ENCODE peak calls at places on chromosomes 11 and 22, in nine cellular contexts. I is kidney, J is A549, A is SJSA1, L is MM.1S, S is Peyer's patch, O is lower lobe of right lung, T is SK-N-SH, X is tibial artery. M is an unnamed sample.

GRCh38 chr22:45019861-45020655 is 10.3 kb upstream of the PHF21B start:
- DNase-seq in I (no peak), L (no peak), S (no peak), X (no peak), T (no peak), O (no peak), J (no peak), A (no peak), M (no peak)

GRCh38 chr11:101262258-101262657 is 132.6 kb upstream of the PGR start:
- DNase-seq in L (no peak), A (no peak), X (no peak), S (no peak), T (no peak), J (no peak), I (no peak), O (no peak), M (no peak)

GRCh38 chr11:41307371-41308080 is 151.9 kb downstream of the LRRC4C start:
- DNase-seq in O (no peak), X (no peak), S (no peak), T (no peak), L (no peak), J (no peak), A (no peak), I (no peak), M (no peak)

GRCh38 chr11:4610258-4610935 is 2.4 kb upstream of the TRIM68 start:
- DNase-seq in L (peak; percentile 10), A (no peak), X (no peak), O (no peak), S (no peak), T (no peak), J (no peak), I (no peak), M (no peak)

GRCh38 chr11:44556735-44557409 is 8.6 kb upstream of the CD82 start:
- DNase-seq in S (peak; percentile 75), T (no peak), J (no peak), O (peak; percentile 76), L (peak; percentile 68), A (peak; percentile 69), I (no peak), X (peak; percentile 79), M (no peak)

GRCh38 chr11:2913029-2913431 is 16.2 kb downstream of the PHLDA2 start:
- DNase-seq in T (peak; percentile 45), X (no peak), S (no peak), J (no peak), L (no peak), O (no peak), I (no peak), A (no peak), M (no peak)

GRCh38 chr11:15873501-15873900 is 482.8 kb downstream of the SOX6 start:
- DNase-seq in I (no peak), J (no peak), A (no peak), L (no peak), X (no peak), S (no peak), O (no peak), T (no peak), M (no peak)

GRCh38 chr11:16945671-16946469 is 68.3 kb downstream of the PLEKHA7 start:
- DNase-seq in A (peak; percentile 62), J (peak; percentile 74), X (no peak), I (peak; percentile 79), S (peak; percentile 48), O (peak; percentile 58), T (peak; percentile 77), L (peak; percentile 80), M (peak; percentile 77)

GRCh38 chr22:37641251-37641949 is 1.9 kb downstream of the SH3BP1 start:
- DNase-seq in S (no peak), L (no peak), X (peak; percentile 65), J (no peak), I (no peak), O (no peak), T (no peak), A (no peak), M (no peak)

GRCh38 chr11:61477126-61477525 is 31.4 kb upstream of the LRRC10B start:
- DNase-seq in T (no peak), S (no peak), X (no peak), O (no peak), I (no peak), A (no peak), L (no peak), J (no peak), M (no peak)

GRCh38 chr22:26615149-26615548 is 2.7 kb downstream of the CRYBB1 start:
- DNase-seq in X (no peak), O (no peak), L (peak; percentile 95), J (no peak), T (no peak), A (no peak), I (no peak), S (peak; percentile 59), M (no peak)

GRCh38 chr22:39915295-39915726 is 14.4 kb downstream of the GRAP2 start:
- DNase-seq in X (no peak), T (no peak), I (no peak), L (no peak), O (no peak), S (no peak), J (no peak), A (no peak), M (no peak)
- H3K4me1 ChIP-seq in X (no peaks in the 10 kb centered on the region), T (no peaks in the 10 kb centered on the region), I (no peaks in the 10 kb centered on the region), L (no peaks in the 10 kb centered on the region), O (peaks cover 23% of the 10 kb centered on the region), S (no peaks in the 10 kb centered on the region), J (no peaks in the 10 kb centered on the region), A (no peaks in the 10 kb centered on the region), M (peaks cover 13% of the 10 kb centered on the region)

GRCh38 chr11:57785072-57785471 is 23.5 kb downstream of the CTNND1 start:
- DNase-seq in S (no peak), O (no peak), I (no peak), A (no peak), J (no peak), T (no peak), L (no peak), X (no peak), M (no peak)

GRCh38 chr11:57786436-57786835 is 24.8 kb downstream of the CTNND1 start:
- DNase-seq in T (no peak), A (no peak), O (no peak), I (no peak), X (no peak), S (no peak), L (no peak), J (no peak), M (no peak)

GRCh38 chr11:57791321-57792059 is 29.9 kb downstream of the CTNND1 start:
- DNase-seq in S (no peak), L (no peak), T (no peak), I (peak; percentile 75), X (no peak), O (no peak), A (no peak), J (no peak), M (no peak)

GRCh38 chr11:57787920-57788716 is 26.5 kb downstream of the CTNND1 start:
- DNase-seq in S (no peak), L (no peak), X (no peak), T (no peak), I (no peak), O (peak; percentile 66), J (no peak), A (no peak), M (no peak)

DNA sequence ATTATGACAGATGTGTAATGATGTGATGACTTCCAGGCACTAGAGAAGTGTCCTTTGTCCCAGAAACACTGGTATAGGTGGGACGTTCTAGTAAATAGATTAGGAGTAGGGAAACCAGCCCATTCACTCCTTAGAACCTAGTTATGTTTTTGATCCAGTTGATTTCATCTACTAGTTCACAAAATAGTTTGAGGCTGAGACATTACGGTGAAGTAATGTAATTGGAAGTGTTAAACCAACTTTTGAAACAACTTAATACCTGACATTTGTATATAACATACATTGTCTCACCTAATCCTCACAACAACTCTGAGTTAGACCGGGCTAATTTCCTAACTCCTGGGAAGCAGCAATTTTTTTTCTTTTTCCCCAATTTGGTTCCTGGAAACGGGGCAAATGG is 25.6 kb downstream of the CTNND1 start:
- DNase-seq in O (no peak), S (no peak), A (no peak), J (no peak), L (no peak), I (no peak), T (no peak), X (no peak), M (no peak)
- H3K4me1 ChIP-seq in O (peaks cover 99% of the 10 kb centered on the region), S (peaks cover 5% of the 10 kb centered on the region), A (peaks cover 10% of the 10 kb centered on the region), J (peaks cover 72% of the 10 kb centered on the region), L (peaks cover 7% of the 10 kb centered on the region), I (peaks cover 49% of the 10 kb centered on the region), T (peaks cover 15% of the 10 kb centered on the region), X (no peaks in the 10 kb centered on the region), M (peaks cover 87% of the 10 kb centered on the region)

GRCh38 chr11:129965248-129965647 is 37.4 kb downstream of the PRDM10 start:
- DNase-seq in S (no peak), J (no peak), X (no peak), A (no peak), L (no peak), I (no peak), T (no peak), O (no peak), M (no peak)

GRCh38 chr11:129972596-129972995 is 30.0 kb downstream of the PRDM10 start:
- DNase-seq in T (no peak), L (no peak), X (no peak), S (no peak), A (no peak), J (no peak), O (no peak), I (no peak), M (no peak)

GRCh38 chr11:129969973-129970372 is 32.7 kb downstream of the PRDM10 start:
- DNase-seq in O (no peak), S (no peak), T (no peak), L (no peak), J (no peak), A (no peak), I (no peak), X (no peak), M (no peak)

GRCh38 chr11:129968611-129969419 is 33.8 kb downstream of the PRDM10 start:
- DNase-seq in J (no peak), I (peak; percentile 47), T (peak; percentile 65), X (no peak), A (no peak), S (no peak), O (no peak), L (no peak), M (no peak)

GRCh38 chr11:129967996-129968395 is 34.6 kb downstream of the PRDM10 start:
- DNase-seq in L (no peak), X (no peak), J (no peak), I (no peak), A (no peak), T (no peak), O (no peak), S (no peak), M (no peak)
- H3K4me1 ChIP-seq in L (no peaks in the 10 kb centered on the region), X (no peaks in the 10 kb centered on the region), J (peaks cover 8% of the 10 kb centered on the region), I (peaks cover 13% of the 10 kb centered on the region), A (peaks cover 4% of the 10 kb centered on the region), T (no peaks in the 10 kb centered on the region), O (peaks cover 6% of the 10 kb centered on the region), S (no peaks in the 10 kb centered on the region), M (peaks cover 7% of the 10 kb centered on the region)

DNA sequence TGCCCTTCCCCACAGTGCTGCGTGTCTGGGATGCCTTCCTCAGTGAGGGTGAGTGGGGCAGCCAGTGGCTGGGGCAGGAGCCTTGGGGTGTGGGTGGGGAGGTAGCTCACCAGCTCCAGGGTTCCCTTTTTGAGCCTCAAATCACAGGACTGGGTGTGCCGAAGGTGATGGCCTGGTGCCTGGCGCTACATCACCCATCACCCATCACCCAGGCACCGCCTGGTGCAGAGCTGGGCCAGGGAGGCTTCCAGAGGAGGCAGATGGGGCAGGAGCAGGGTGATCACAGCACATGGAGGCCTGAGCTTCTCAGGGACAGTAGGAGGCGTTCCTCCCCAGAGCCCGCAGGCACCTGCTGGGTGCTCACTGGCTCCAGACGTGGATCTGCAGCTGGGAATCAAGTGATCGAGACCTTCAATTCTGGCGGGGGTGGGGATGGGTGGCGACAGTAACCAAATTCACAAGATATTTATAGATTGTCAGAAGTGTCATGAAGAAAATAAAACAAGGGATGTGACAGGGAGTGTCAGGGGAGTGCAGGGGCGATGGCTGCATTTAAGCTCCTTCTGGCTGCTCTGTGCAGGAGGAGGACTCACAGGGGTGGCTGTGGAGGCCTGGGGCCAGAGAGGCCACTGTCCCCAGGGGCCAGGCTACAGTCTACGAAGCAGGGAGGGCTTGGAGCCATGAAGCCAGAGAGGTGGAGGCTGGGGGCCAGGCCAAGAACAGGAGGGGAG is 3.3 kb downstream of the TBC1D10C start:
- DNase-seq in J (no peak), S (peak; percentile 62), I (no peak), A (no peak), O (peak; percentile 46), T (peak; percentile 36), L (no peak), X (no peak), M (no peak)
- H3K4me1 ChIP-seq in J (peaks cover 4% of the 10 kb centered on the region), S (no peaks in the 10 kb centered on the region), I (no peaks in the 10 kb centered on the region), A (peaks cover 4% of the 10 kb centered on the region), O (peaks cover 26% of the 10 kb centered on the region), T (peaks cover 2% of the 10 kb centered on the region), L (peaks cover 25% of the 10 kb centered on the region), X (no peaks in the 10 kb centered on the region), M (peaks cover 24% of the 10 kb centered on the region)

M was measured in upper lobe of right lung.